ENCODE peak calls at places on chromosome X, in five cellular contexts. One of them, this sample, is unnamed.

GRCh38 chrX:30965751-30966150 is 76.7 kb upstream of the TAB3 start:
- DNase-seq in lung microvascular endothelial cell: no peak
- DNase-seq in substantia nigra: no peak
- DNase-seq in stimulated activated CD4-positive, alpha-beta T cell treated with anti-CD3 and anti-CD28 coated beads, Interleukin-1b, Interleukin-23, amount 100 ng/mL, for 1 hour: no peak
- DNase-seq in omental fat pad: no peak
- DNase-seq in this sample: no peak

GRCh38 chrX:129983575-129984131 is 1.2 kb downstream of the BCORL1 start:
- DNase-seq in omental fat pad: no peak
- DNase-seq in lung microvascular endothelial cell: no peak
- DNase-seq in stimulated activated CD4-positive, alpha-beta T cell treated with anti-CD3 and anti-CD28 coated beads, Interleukin-1b, Interleukin-23, amount 100 ng/mL, for 1 hour: no peak
- DNase-seq in substantia nigra: no peak
- DNase-seq in this sample: no peak

GRCh38 chrX:39903937-39904336 is 193.8 kb downstream of the BCOR start:
- DNase-seq in lung microvascular endothelial cell: no peak
- DNase-seq in stimulated activated CD4-positive, alpha-beta T cell treated with anti-CD3 and anti-CD28 coated beads, Interleukin-1b, Interleukin-23, amount 100 ng/mL, for 1 hour: no peak
- DNase-seq in omental fat pad: no peak
- DNase-seq in substantia nigra: no peak
- DNase-seq in this sample: no peak

GRCh38 chrX:109922183-109922582 is 80.7 kb upstream of the TMEM164 start:
- DNase-seq in substantia nigra: no peak
- DNase-seq in omental fat pad: no peak
- DNase-seq in stimulated activated CD4-positive, alpha-beta T cell treated with anti-CD3 and anti-CD28 coated beads, Interleukin-1b, Interleukin-23, amount 100 ng/mL, for 1 hour: no peak
- DNase-seq in lung microvascular endothelial cell: no peak
- DNase-seq in this sample: no peak

GRCh38 chrX:109629310-109629709 is 4.3 kb upstream of the KCNE5 start:
- DNase-seq in lung microvascular endothelial cell: peak; percentile 43
- DNase-seq in omental fat pad: no peak
- DNase-seq in stimulated activated CD4-positive, alpha-beta T cell treated with anti-CD3 and anti-CD28 coated beads, Interleukin-1b, Interleukin-23, amount 100 ng/mL, for 1 hour: no peak
- DNase-seq in substantia nigra: no peak
- DNase-seq in this sample: no peak

GRCh38 chrX:30302957-30303356 is 6.2 kb downstream of the NR0B1 start:
- DNase-seq in lung microvascular endothelial cell: peak; percentile 6
- DNase-seq in omental fat pad: no peak
- DNase-seq in substantia nigra: no peak
- DNase-seq in stimulated activated CD4-positive, alpha-beta T cell treated with anti-CD3 and anti-CD28 coated beads, Interleukin-1b, Interleukin-23, amount 100 ng/mL, for 1 hour: no peak
- DNase-seq in this sample: no peak

GRCh38 chrX:63959975-63960374 is 175.0 kb upstream of the ARHGEF9 start:
- DNase-seq in lung microvascular endothelial cell: no peak
- DNase-seq in stimulated activated CD4-positive, alpha-beta T cell treated with anti-CD3 and anti-CD28 coated beads, Interleukin-1b, Interleukin-23, amount 100 ng/mL, for 1 hour: no peak
- DNase-seq in omental fat pad: no peak
- DNase-seq in substantia nigra: no peak
- DNase-seq in this sample: no peak

GRCh38 chrX:17692709-17693346 is 44.5 kb upstream of the SCML1 start:
- DNase-seq in omental fat pad: no peak
- DNase-seq in stimulated activated CD4-positive, alpha-beta T cell treated with anti-CD3 and anti-CD28 coated beads, Interleukin-1b, Interleukin-23, amount 100 ng/mL, for 1 hour: no peak
- DNase-seq in substantia nigra: no peak
- DNase-seq in lung microvascular endothelial cell: no peak
- DNase-seq in this sample: no peak

GRCh38 chrX:49041683-49042529 is 1.3 kb downstream of the TFE3 start:
- DNase-seq in omental fat pad: no peak
- DNase-seq in substantia nigra: peak; percentile 9
- DNase-seq in lung microvascular endothelial cell: no peak
- DNase-seq in stimulated activated CD4-positive, alpha-beta T cell treated with anti-CD3 and anti-CD28 coated beads, Interleukin-1b, Interleukin-23, amount 100 ng/mL, for 1 hour: no peak
- DNase-seq in this sample: no peak

GRCh38 chrX:21153503-21153902 is 220.7 kb upstream of the CNKSR2 start:
- DNase-seq in substantia nigra: no peak
- DNase-seq in omental fat pad: no peak
- DNase-seq in stimulated activated CD4-positive, alpha-beta T cell treated with anti-CD3 and anti-CD28 coated beads, Interleukin-1b, Interleukin-23, amount 100 ng/mL, for 1 hour: no peak
- DNase-seq in lung microvascular endothelial cell: no peak
- DNase-seq in this sample: no peak

GRCh38 chrX:152991123-152991522 is 2.8 kb downstream of the PNMA5 start:
- DNase-seq in substantia nigra: no peak
- DNase-seq in lung microvascular endothelial cell: no peak
- DNase-seq in omental fat pad: no peak
- DNase-seq in stimulated activated CD4-positive, alpha-beta T cell treated with anti-CD3 and anti-CD28 coated beads, Interleukin-1b, Interleukin-23, amount 100 ng/mL, for 1 hour: no peak
- DNase-seq in this sample: no peak

GRCh38 chrX:1212532-1212931 is at the start of gene CRLF2:
- DNase-seq in omental fat pad: no peak
- DNase-seq in lung microvascular endothelial cell: no peak
- DNase-seq in stimulated activated CD4-positive, alpha-beta T cell treated with anti-CD3 and anti-CD28 coated beads, Interleukin-1b, Interleukin-23, amount 100 ng/mL, for 1 hour: no peak
- DNase-seq in substantia nigra: no peak
- DNase-seq in this sample: no peak

GRCh38 chrX:72123471-72124185 is 8.1 kb downstream of the RTL5 start:
- DNase-seq in lung microvascular endothelial cell: no peak
- DNase-seq in substantia nigra: no peak
- DNase-seq in stimulated activated CD4-positive, alpha-beta T cell treated with anti-CD3 and anti-CD28 coated beads, Interleukin-1b, Interleukin-23, amount 100 ng/mL, for 1 hour: no peak
- DNase-seq in omental fat pad: no peak
- DNase-seq in this sample: no peak

GRCh38 chrX:94204524-94204923 is 530.5 kb downstream of the FAM133A start:
- DNase-seq in substantia nigra: no peak
- DNase-seq in lung microvascular endothelial cell: no peak
- DNase-seq in omental fat pad: no peak
- DNase-seq in stimulated activated CD4-positive, alpha-beta T cell treated with anti-CD3 and anti-CD28 coated beads, Interleukin-1b, Interleukin-23, amount 100 ng/mL, for 1 hour: no peak
- DNase-seq in this sample: no peak

GRCh38 chrX:2228466-2228865 is 272.3 kb downstream of the DHRSX start:
- DNase-seq in lung microvascular endothelial cell: no peak
- DNase-seq in stimulated activated CD4-positive, alpha-beta T cell treated with anti-CD3 and anti-CD28 coated beads, Interleukin-1b, Interleukin-23, amount 100 ng/mL, for 1 hour: no peak
- DNase-seq in omental fat pad: no peak
- DNase-seq in substantia nigra: no peak
- DNase-seq in this sample: no peak

GRCh38 chrX:47030339-47030738 is 47.9 kb upstream of the RGN start:
- DNase-seq in stimulated activated CD4-positive, alpha-beta T cell treated with anti-CD3 and anti-CD28 coated beads, Interleukin-1b, Interleukin-23, amount 100 ng/mL, for 1 hour: no peak
- DNase-seq in substantia nigra: no peak
- DNase-seq in omental fat pad: no peak
- DNase-seq in lung microvascular endothelial cell: peak; percentile 77
- DNase-seq in this sample: peak; percentile 31

GRCh38 chrX:138463476-138463875 is 248.0 kb downstream of the FGF13 start:
- DNase-seq in substantia nigra: no peak
- DNase-seq in lung microvascular endothelial cell: no peak
- DNase-seq in stimulated activated CD4-positive, alpha-beta T cell treated with anti-CD3 and anti-CD28 coated beads, Interleukin-1b, Interleukin-23, amount 100 ng/mL, for 1 hour: no peak
- DNase-seq in omental fat pad: no peak
- DNase-seq in this sample: no peak

GRCh38 chrX:107659286-107659685 is 31.0 kb downstream of the PRPS1 start:
- DNase-seq in omental fat pad: no peak
- DNase-seq in stimulated activated CD4-positive, alpha-beta T cell treated with anti-CD3 and anti-CD28 coated beads, Interleukin-1b, Interleukin-23, amount 100 ng/mL, for 1 hour: no peak
- DNase-seq in substantia nigra: no peak
- DNase-seq in lung microvascular endothelial cell: no peak
- DNase-seq in this sample: no peak

GRCh38 chrX:137031517-137032377 is 2.0 kb downstream of the GPR101 start:
- DNase-seq in lung microvascular endothelial cell: peak; percentile 46
- DNase-seq in substantia nigra: no peak
- DNase-seq in stimulated activated CD4-positive, alpha-beta T cell treated with anti-CD3 and anti-CD28 coated beads, Interleukin-1b, Interleukin-23, amount 100 ng/mL, for 1 hour: no peak
- DNase-seq in omental fat pad: no peak
- DNase-seq in this sample: peak; percentile 12

GRCh38 chrX:119235872-119236598 is at the start of gene PGRMC1:
- DNase-seq in omental fat pad: peak; percentile 41
- DNase-seq in lung microvascular endothelial cell: peak; percentile 83
- DNase-seq in substantia nigra: peak; percentile 41
- DNase-seq in stimulated activated CD4-positive, alpha-beta T cell treated with anti-CD3 and anti-CD28 coated beads, Interleukin-1b, Interleukin-23, amount 100 ng/mL, for 1 hour: peak; percentile 41
- DNase-seq in this sample: peak; percentile 83

GRCh38 chrX:121389976-121390709 is 342.7 kb downstream of the GLUD2 start:
- DNase-seq in lung microvascular endothelial cell: no peak
- DNase-seq in omental fat pad: no peak
- DNase-seq in stimulated activated CD4-positive, alpha-beta T cell treated with anti-CD3 and anti-CD28 coated beads, Interleukin-1b, Interleukin-23, amount 100 ng/mL, for 1 hour: no peak
- DNase-seq in substantia nigra: no peak
- DNase-seq in this sample: no peak

GRCh38 chrX:91434351-91435168 is at the start of gene PABPC5:
- DNase-seq in substantia nigra: peak; percentile 54
- DNase-seq in lung microvascular endothelial cell: peak; percentile 5
- DNase-seq in stimulated activated CD4-positive, alpha-beta T cell treated with anti-CD3 and anti-CD28 coated beads, Interleukin-1b, Interleukin-23, amount 100 ng/mL, for 1 hour: no peak
- DNase-seq in omental fat pad: peak; percentile 23
- DNase-seq in this sample: peak; percentile 9

GRCh38 chrX:101417981-101418841 is 10.2 kb downstream of the HNRNPH2 start:
- DNase-seq in substantia nigra: peak; percentile 68
- DNase-seq in omental fat pad: no peak
- DNase-seq in stimulated activated CD4-positive, alpha-beta T cell treated with anti-CD3 and anti-CD28 coated beads, Interleukin-1b, Interleukin-23, amount 100 ng/mL, for 1 hour: no peak
- DNase-seq in lung microvascular endothelial cell: peak; percentile 52
- DNase-seq in this sample: peak; percentile 32

GRCh38 chrX:69307736-69308135 is 142.5 kb upstream of the PJA1 start:
- DNase-seq in substantia nigra: no peak
- DNase-seq in lung microvascular endothelial cell: no peak
- DNase-seq in omental fat pad: no peak
- DNase-seq in stimulated activated CD4-positive, alpha-beta T cell treated with anti-CD3 and anti-CD28 coated beads, Interleukin-1b, Interleukin-23, amount 100 ng/mL, for 1 hour: no peak
- DNase-seq in this sample: no peak

GRCh38 chrX:108307408-108308085 is 130.7 kb downstream of the COL4A6 start:
- DNase-seq in omental fat pad: no peak
- DNase-seq in substantia nigra: no peak
- DNase-seq in stimulated activated CD4-positive, alpha-beta T cell treated with anti-CD3 and anti-CD28 coated beads, Interleukin-1b, Interleukin-23, amount 100 ng/mL, for 1 hour: no peak
- DNase-seq in lung microvascular endothelial cell: no peak
- DNase-seq in this sample: no peak

GRCh38 chrX:74291577-74291963 is 12.4 kb upstream of the ZCCHC13 start:
- DNase-seq in stimulated activated CD4-positive, alpha-beta T cell treated with anti-CD3 and anti-CD28 coated beads, Interleukin-1b, Interleukin-23, amount 100 ng/mL, for 1 hour: no peak
- DNase-seq in lung microvascular endothelial cell: no peak
- DNase-seq in substantia nigra: no peak
- DNase-seq in omental fat pad: no peak
- DNase-seq in this sample: no peak

GRCh38 chrX:115948018-115948923 is 222.3 kb upstream of the AGTR2 start:
- DNase-seq in omental fat pad: no peak
- DNase-seq in stimulated activated CD4-positive, alpha-beta T cell treated with anti-CD3 and anti-CD28 coated beads, Interleukin-1b, Interleukin-23, amount 100 ng/mL, for 1 hour: no peak
- DNase-seq in lung microvascular endothelial cell: peak; percentile 67
- DNase-seq in substantia nigra: no peak
- DNase-seq in this sample: no peak

GRCh38 chrX:45238489-45238888 is 37.8 kb upstream of the DIPK2B start:
- DNase-seq in substantia nigra: no peak
- DNase-seq in lung microvascular endothelial cell: no peak
- DNase-seq in omental fat pad: no peak
- DNase-seq in stimulated activated CD4-positive, alpha-beta T cell treated with anti-CD3 and anti-CD28 coated beads, Interleukin-1b, Interleukin-23, amount 100 ng/mL, for 1 hour: no peak
- DNase-seq in this sample: no peak

GRCh38 chrX:19772759-19773623 is 114.4 kb downstream of the SH3KBP1 start:
- DNase-seq in omental fat pad: no peak
- DNase-seq in substantia nigra: no peak
- DNase-seq in lung microvascular endothelial cell: no peak
- DNase-seq in stimulated activated CD4-positive, alpha-beta T cell treated with anti-CD3 and anti-CD28 coated beads, Interleukin-1b, Interleukin-23, amount 100 ng/mL, for 1 hour: no peak
- DNase-seq in this sample: no peak

GRCh38 chrX:120408168-120408567 is 46.3 kb downstream of the ATP1B4 start:
- DNase-seq in omental fat pad: no peak
- DNase-seq in stimulated activated CD4-positive, alpha-beta T cell treated with anti-CD3 and anti-CD28 coated beads, Interleukin-1b, Interleukin-23, amount 100 ng/mL, for 1 hour: no peak
- DNase-seq in substantia nigra: no peak
- DNase-seq in lung microvascular endothelial cell: no peak
- DNase-seq in this sample: no peak

GRCh38 chrX:124573458-124573857 is 227.1 kb downstream of the SH2D1A start:
- DNase-seq in substantia nigra: no peak
- DNase-seq in omental fat pad: no peak
- DNase-seq in lung microvascular endothelial cell: no peak
- DNase-seq in stimulated activated CD4-positive, alpha-beta T cell treated with anti-CD3 and anti-CD28 coated beads, Interleukin-1b, Interleukin-23, amount 100 ng/mL, for 1 hour: no peak
- DNase-seq in this sample: no peak

GRCh38 chrX:35890699-35891098 is 28.8 kb upstream of the CFAP47 start:
- DNase-seq in omental fat pad: no peak
- DNase-seq in stimulated activated CD4-positive, alpha-beta T cell treated with anti-CD3 and anti-CD28 coated beads, Interleukin-1b, Interleukin-23, amount 100 ng/mL, for 1 hour: no peak
- DNase-seq in lung microvascular endothelial cell: peak; percentile 37
- DNase-seq in substantia nigra: no peak
- DNase-seq in this sample: peak; percentile 6

GRCh38 chrX:41499984-41500383 is 52.8 kb downstream of the NYX start:
- DNase-seq in lung microvascular endothelial cell: no peak
- DNase-seq in omental fat pad: no peak
- DNase-seq in stimulated activated CD4-positive, alpha-beta T cell treated with anti-CD3 and anti-CD28 coated beads, Interleukin-1b, Interleukin-23, amount 100 ng/mL, for 1 hour: no peak
- DNase-seq in substantia nigra: no peak
- DNase-seq in this sample: no peak

This sample was measured in frontal cortex.